ENCODE peak calls at places on chromosome 6, in seven cellular contexts. D, N, I, A, C, Y and R are unnamed samples.

GRCh38 chr6:37021356-37022129 is 16.1 kb downstream of the FGD2 start:
- DNase-seq in A (peak; percentile 46), C (no peak), I (no peak), D (peak; percentile 74), Y (peak; percentile 63), N (peak; percentile 23), R (peak; percentile 45)

GRCh38 chr6:18334251-18334650 is 52.9 kb upstream of the RNF144B start:
- DNase-seq in I (no peak), A (no peak), D (no peak), Y (no peak), C (no peak), N (no peak), R (no peak)

GRCh38 chr6:41408982-41409381 is 73.6 kb downstream of the NCR2 start:
- DNase-seq in I (no peak), A (no peak), D (no peak), N (no peak), C (no peak), Y (no peak), R (no peak)

GRCh38 chr6:5103250-5103649 is 18.1 kb downstream of the PPP1R3G start:
- DNase-seq in C (no peak), I (no peak), Y (no peak), D (no peak), N (no peak), A (no peak), R (no peak)

GRCh38 chr6:40425192-40425919 is 161.8 kb downstream of the LRFN2 start:
- DNase-seq in D (no peak), N (no peak), A (no peak), C (no peak), I (peak; percentile 59), Y (no peak), R (no peak)

GRCh38 chr6:42452171-42453026 is 673 bp upstream of the TRERF1 start:
- DNase-seq in N (peak; percentile 80), A (peak; percentile 84), D (peak; percentile 66), C (peak; percentile 82), I (peak; percentile 83), Y (peak; percentile 87), R (peak; percentile 88)

GRCh38 chr6:17600527-17601388 is 656 bp downstream of the FAM8A1 start:
- DNase-seq in C (peak; percentile 76), N (peak; percentile 47), I (peak; percentile 66), Y (peak; percentile 64), D (peak; percentile 62), A (peak; percentile 46), R (peak; percentile 72)

GRCh38 chr6:168737481-168737880 is 296.5 kb downstream of the SMOC2 start:
- DNase-seq in A (no peak), N (no peak), D (no peak), I (no peak), C (no peak), Y (no peak), R (no peak)

GRCh38 chr6:27422651-27423332 is 34.2 kb downstream of the ZNF391 start:
- DNase-seq in Y (peak; percentile 48), D (no peak), C (no peak), A (peak; percentile 54), I (no peak), N (no peak), R (no peak)

GRCh38 chr6:3419624-3420272 is 37.1 kb downstream of the SLC22A23 start:
- DNase-seq in D (no peak), I (peak; percentile 45), Y (no peak), C (no peak), A (no peak), N (no peak), R (no peak)

GRCh38 chr6:121597654-121598053 is 162.2 kb downstream of the GJA1 start:
- DNase-seq in D (no peak), C (no peak), Y (no peak), I (no peak), A (no peak), N (no peak), R (no peak)

GRCh38 chr6:46848684-46849360 is 55.6 kb downstream of the MEP1A start:
- DNase-seq in N (peak; percentile 93), A (peak; percentile 92), D (peak; percentile 75), Y (peak; percentile 91), C (peak; percentile 86), I (peak; percentile 88), R (peak; percentile 57)

GRCh38 chr6:97059473-97059872 is 134.9 kb downstream of the KLHL32 start:
- DNase-seq in Y (no peak), A (no peak), N (no peak), C (no peak), D (peak; percentile 25), I (no peak), R (peak; percentile 62)

GRCh38 chr6:5499644-5500306 is 238.5 kb downstream of the FARS2 start:
- DNase-seq in A (no peak), Y (no peak), C (no peak), D (no peak), N (no peak), I (no peak), R (no peak)

GRCh38 chr6:108556864-108557493 is 3.7 kb upstream of the FOXO3 start:
- DNase-seq in D (no peak), Y (no peak), A (peak; percentile 49), I (no peak), N (no peak), C (no peak), R (no peak)

GRCh38 chr6:27188885-27189418 is 58.5 kb upstream of the PRSS16 start:
- DNase-seq in N (peak; percentile 74), C (peak; percentile 71), D (peak; percentile 78), A (peak; percentile 77), Y (peak; percentile 58), I (peak; percentile 77), R (peak; percentile 74)

GRCh38 chr6:30397697-30398096 is 52.7 kb downstream of the RPP21 start:
- DNase-seq in A (no peak), N (no peak), Y (peak; percentile 59), D (no peak), I (no peak), C (no peak), R (peak; percentile 22)

DNA sequence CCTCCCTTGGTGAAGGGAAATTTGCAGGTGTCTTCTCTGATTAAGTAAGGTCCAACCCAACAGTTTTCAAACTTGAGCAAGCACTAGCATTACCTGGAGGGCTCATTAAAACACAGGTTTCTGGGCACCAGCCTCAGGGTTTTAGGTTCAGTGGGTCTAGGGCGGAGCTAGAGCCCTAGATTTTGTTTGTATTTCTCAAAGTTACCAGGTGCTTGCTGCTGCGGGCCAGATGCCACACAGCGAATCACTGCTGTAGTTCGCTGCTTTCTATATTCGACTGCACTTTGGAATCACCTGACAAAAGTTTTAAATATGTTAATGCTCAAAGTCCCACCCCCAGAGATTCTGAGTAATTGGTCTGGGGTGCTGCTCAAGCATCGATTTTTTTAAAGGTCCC is 838 bp downstream of the COL21A1 start:
- DNase-seq in A (no peak), Y (peak; percentile 41), D (no peak), C (no peak), N (no peak), I (no peak), R (no peak)
- H3K27ac ChIP-seq in A (peak overlapping the region; percentile 21), Y (peak overlapping the region; percentile 38), D (no peak overlapping the region), C (peak overlapping the region; percentile 58), N (peak overlapping the region; percentile 55), I (no peak overlapping the region), R (no peak overlapping the region)

GRCh38 chr6:167700199-167700598 is 126.5 kb upstream of the AFDN start:
- DNase-seq in C (no peak), I (no peak), N (no peak), Y (no peak), A (no peak), D (no peak), R (no peak)

GRCh38 chr6:167699141-167700036 is 127.3 kb upstream of the AFDN start:
- DNase-seq in C (peak; percentile 81), N (peak; percentile 69), I (peak; percentile 46), A (peak; percentile 60), Y (no peak), D (no peak), R (peak; percentile 81)

GRCh38 chr6:167703347-167703746 is 123.4 kb upstream of the AFDN start:
- DNase-seq in D (no peak), C (no peak), Y (peak; percentile 23), I (no peak), A (no peak), N (no peak), R (no peak)

GRCh38 chr6:167702241-167702827 is 124.4 kb upstream of the AFDN start:
- DNase-seq in C (no peak), D (no peak), A (no peak), N (no peak), Y (no peak), I (no peak), R (no peak)

DNA sequence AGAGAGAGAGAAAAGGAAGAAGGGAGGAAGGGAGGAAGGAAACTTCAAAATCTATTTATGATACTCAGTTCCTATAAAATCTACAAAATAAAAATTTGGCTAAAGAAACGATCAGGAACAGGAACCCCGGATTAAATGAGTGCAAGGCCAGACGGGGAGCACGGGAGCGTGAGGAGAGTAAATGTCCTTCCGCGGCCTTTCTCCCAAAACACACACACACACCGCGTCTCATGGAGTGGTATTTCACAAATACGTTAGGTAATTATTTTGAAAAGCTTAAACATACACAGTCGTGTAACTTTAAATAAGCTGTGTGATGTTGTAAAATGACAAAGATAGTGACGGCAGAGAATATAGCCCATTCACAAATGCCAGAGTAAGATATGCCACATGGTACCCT is 125.7 kb upstream of the AFDN start:
- DNase-seq in D (no peak), C (no peak), N (no peak), I (no peak), A (no peak), Y (no peak), R (no peak)
- H3K9me3 ChIP-seq in D (no peaks in the 10 kb centered on the region), C (no peaks in the 10 kb centered on the region), N (no peaks in the 10 kb centered on the region), I (no peaks in the 10 kb centered on the region), A (no peaks in the 10 kb centered on the region), Y (no peaks in the 10 kb centered on the region), R (no peaks in the 10 kb centered on the region)

GRCh38 chr6:115843945-115844344 is 216.7 kb downstream of the FRK start:
- DNase-seq in N (no peak), D (no peak), A (no peak), Y (no peak), I (no peak), C (no peak), R (no peak)

GRCh38 chr6:115842338-115842737 is 218.4 kb downstream of the FRK start:
- DNase-seq in D (no peak), C (no peak), Y (no peak), A (no peak), I (no peak), N (no peak), R (no peak)

GRCh38 chr6:115838763-115839401 is 221.8 kb downstream of the FRK start:
- DNase-seq in Y (peak; percentile 62), N (peak; percentile 14), C (no peak), I (peak; percentile 46), A (peak; percentile 48), D (peak; percentile 42), R (peak; percentile 9)
- TF ChIP-seq CTCF in Y (peak; percentile 74), N (peak; percentile 37), C (peak; percentile 22), I (peak; percentile 24), A (peak; percentile 34), D (peak; percentile 58), R (peak; percentile 71)

GRCh38 chr6:72669324-72669723 is 47.5 kb downstream of the KCNQ5 start:
- DNase-seq in A (no peak), D (no peak), I (no peak), N (no peak), Y (peak; percentile 39), C (no peak), R (no peak)

GRCh38 chr6:72675396-72675795 is 53.5 kb downstream of the KCNQ5 start:
- DNase-seq in A (no peak), D (no peak), I (no peak), Y (no peak), N (no peak), C (no peak), R (no peak)

GRCh38 chr6:72676995-72677394 is 55.1 kb downstream of the KCNQ5 start:
- DNase-seq in N (no peak), A (no peak), I (no peak), D (no peak), C (no peak), Y (no peak), R (no peak)

GRCh38 chr6:72674842-72675241 is 53.0 kb downstream of the KCNQ5 start:
- DNase-seq in N (no peak), I (no peak), D (no peak), A (no peak), C (no peak), Y (no peak), R (no peak)

GRCh38 chr6:72672906-72673305 is 51.0 kb downstream of the KCNQ5 start:
- DNase-seq in D (no peak), I (no peak), A (no peak), C (no peak), Y (no peak), N (no peak), R (no peak)
- H3K27ac ChIP-seq in D (no peak overlapping the region), I (no peak overlapping the region), A (no peak overlapping the region), C (no peak overlapping the region), Y (no peak overlapping the region), N (no peak overlapping the region), R (no peak overlapping the region)